ENCODE peak calls at places on chromosomes 6 and 20, in four cellular contexts. R is K562, M is A549, W is HepG2. J is an unnamed sample.

GRCh38 chr6:41155132-41155805 is 1.1 kb upstream of the TREML1 start:
- DNase-seq in W (peak), R (no peak), M (no peak), J (no peak)

GRCh38 chr20:49824206-49824605 is 11.6 kb downstream of the SLC9A8 start:
- DNase-seq in R (no peak), W (no peak), M (no peak), J (no peak)

GRCh38 chr6:81981812-81982211 is 229.3 kb upstream of the TENT5A start:
- DNase-seq in R (no peak), W (no peak), M (no peak), J (no peak)

GRCh38 chr20:56247954-56248782 is at the start of gene MC3R:
- DNase-seq in R (peak), M (peak), W (peak), J (no peak)

GRCh38 chr6:5712349-5713215 is 294.1 kb downstream of the NRN1 start:
- DNase-seq in R (no peak), M (no peak), W (no peak), J (no peak)

GRCh38 chr6:16318538-16318937 is 80.2 kb downstream of the GMPR start:
- DNase-seq in W (no peak), R (no peak), M (no peak), J (no peak)

GRCh38 chr6:3165631-3166534 is 8.5 kb upstream of the TUBB2A start:
- DNase-seq in M (no peak), R (no peak), W (peak), J (no peak)

GRCh38 chr6:53059648-53060589 is 5.3 kb upstream of the FBXO9 start:
- DNase-seq in M (no peak), R (no peak), W (no peak), J (no peak)

GRCh38 chr6:163340201-163340887 is 74.2 kb upstream of the QKI start:
- DNase-seq in R (peak), M (no peak), W (no peak), J (no peak)

GRCh38 chr20:45032276-45032675 is 66.0 kb downstream of the STK4 start:
- DNase-seq in W (no peak), R (no peak), M (no peak), J (no peak)

GRCh38 chr6:99588618-99589289 is 17.9 kb upstream of the PRDM13 start:
- DNase-seq in M (peak), R (no peak), W (peak), J (no peak)

GRCh38 chr20:59735917-59736316 is 131.6 kb downstream of the PHACTR3 start:
- DNase-seq in R (no peak), M (no peak), W (no peak), J (no peak)

GRCh38 chr6:158488065-158488464 is 71.8 kb upstream of the TMEM181 start:
- DNase-seq in M (peak), R (no peak), W (no peak), J (no peak)

GRCh38 chr20:58810116-58810878 is 40.4 kb downstream of the GNAS-AS1 start:
- DNase-seq in R (no peak), M (no peak), W (no peak), J (no peak)

GRCh38 chr20:20229595-20229994 is 138.3 kb upstream of the INSM1 start:
- DNase-seq in M (no peak), W (no peak), R (no peak), J (no peak)

GRCh38 chr20:5509803-5510202 is 193.0 kb upstream of the PROKR2 start:
- DNase-seq in W (no peak), M (no peak), R (no peak), J (no peak)

GRCh38 chr20:33663161-33664084 is 1.3 kb downstream of the C20orf144 start:
- DNase-seq in M (peak), R (peak), W (peak), J (no peak)

DNA sequence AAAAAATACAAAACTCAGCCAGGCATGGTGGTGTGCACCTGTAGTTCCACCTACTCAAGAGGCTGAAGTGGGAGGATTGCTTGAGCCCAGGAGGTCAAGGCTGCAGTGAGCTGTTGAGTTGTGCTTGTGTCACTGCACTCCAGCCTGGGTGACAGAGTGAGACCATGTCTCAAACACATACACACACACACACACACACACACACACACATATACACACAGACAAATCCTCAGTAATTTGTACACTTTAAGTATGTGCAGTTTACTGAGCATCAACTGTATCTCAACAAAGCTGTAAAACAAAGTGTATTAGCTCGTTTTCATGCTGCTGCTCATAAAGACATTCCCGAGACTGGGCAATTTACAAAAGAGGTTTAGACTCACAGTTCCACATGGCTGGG is 7.3 kb downstream of the TFB1M start:
- DNase-seq in W (no peak), R (no peak), M (no peak), J (no peak)
- TF ChIP-seq POLR2AphosphoS2 in W (no peak), R (no peak), M (no peak), J (no peak)

GRCh38 chr6:104656235-104656634 is 203.5 kb downstream of the HACE1 start:
- DNase-seq in R (peak), M (no peak), W (no peak), J (no peak)

GRCh38 chr6:104648347-104648746 is 211.4 kb downstream of the HACE1 start:
- DNase-seq in W (no peak), R (no peak), M (no peak), J (no peak)

GRCh38 chr6:104653786-104654185 is 205.9 kb downstream of the HACE1 start:
- DNase-seq in M (no peak), W (no peak), R (no peak), J (no peak)
- TF ChIP-seq POLR2AphosphoS2 in M (no peak), W (no peak), R (no peak), J (no peak)

DNA sequence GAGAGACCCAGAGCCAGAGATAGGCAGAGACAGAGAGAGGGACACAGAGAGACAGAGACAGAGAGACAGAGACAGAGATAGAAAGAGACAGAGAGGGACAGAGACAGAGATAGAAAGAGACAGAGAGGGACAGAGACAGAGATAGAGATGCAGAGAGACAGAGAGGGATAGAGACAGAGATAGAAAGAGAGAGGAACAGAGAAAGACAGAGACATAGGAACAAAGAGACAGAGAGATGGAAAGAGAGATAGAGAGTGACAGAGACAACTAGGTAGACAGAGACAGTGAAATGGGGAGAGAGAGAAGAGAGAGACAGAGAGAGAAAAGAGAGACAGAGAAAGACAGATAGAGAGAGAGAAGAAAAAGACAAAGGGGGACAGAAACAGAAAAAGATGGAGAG is 165.4 kb upstream of the FOXQ1 start:
- DNase-seq in M (no peak), R (no peak), W (no peak), J (no peak)
- TF ChIP-seq POLR2AphosphoS2 in M (no peak), R (no peak), W (no peak), J (no peak)

GRCh38 chr20:444117-444516 is 18.2 kb downstream of the TBC1D20 start:
- DNase-seq in R (no peak), M (no peak), W (no peak), J (no peak)
- TF ChIP-seq POLR2AphosphoS2 in R (no peak), M (no peak), W (no peak), J (no peak)

GRCh38 chr20:24684421-24684871 is 215.0 kb downstream of the SYNDIG1 start:
- DNase-seq in W (no peak), M (no peak), R (no peak), J (no peak)
- TF ChIP-seq POLR2AphosphoS2 in W (no peak), M (no peak), R (no peak), J (no peak)

J was measured in GM12878.